ENCODE peak calls at places on chromosomes 1 and 21, in seven cellular contexts. One of them, this sample, is unnamed.

GRCh38 chr1:168554603-168555520 is 11.1 kb upstream of the XCL2 start:
- DNase-seq in tibial artery: no peak
- DNase-seq in B cell: no peak
- DNase-seq in AG10803: no peak
- DNase-seq in AG04449: no peak
- DNase-seq in GM12865: no peak
- DNase-seq in hepatocyte: no peak
- DNase-seq in this sample: no peak

GRCh38 chr1:22861764-22862440 is 110.8 kb downstream of the LACTBL1 start:
- DNase-seq in B cell: no peak
- DNase-seq in AG04449: peak
- DNase-seq in tibial artery: peak
- DNase-seq in hepatocyte: peak
- DNase-seq in GM12865: peak
- DNase-seq in AG10803: peak
- DNase-seq in this sample: peak

GRCh38 chr21:43938751-43939442 is 73.2 kb upstream of the TRAPPC10 start:
- DNase-seq in GM12865: peak
- DNase-seq in hepatocyte: peak
- DNase-seq in tibial artery: peak
- DNase-seq in AG04449: no peak
- DNase-seq in B cell: peak
- DNase-seq in AG10803: peak
- DNase-seq in this sample: peak

GRCh38 chr1:197145451-197146029 is 929 bp downstream of the ASPM start:
- DNase-seq in AG10803: no peak
- DNase-seq in tibial artery: no peak
- DNase-seq in B cell: no peak
- DNase-seq in AG04449: no peak
- DNase-seq in GM12865: no peak
- DNase-seq in hepatocyte: no peak
- DNase-seq in this sample: no peak

GRCh38 chr1:112735752-112736151 is 20.6 kb upstream of the PPM1J start:
- DNase-seq in AG04449: no peak
- DNase-seq in hepatocyte: no peak
- DNase-seq in AG10803: peak
- DNase-seq in B cell: no peak
- DNase-seq in tibial artery: no peak
- DNase-seq in GM12865: no peak
- DNase-seq in this sample: no peak

GRCh38 chr1:85450832-85451231 is 14.1 kb downstream of the DDAH1 start:
- DNase-seq in hepatocyte: no peak
- DNase-seq in GM12865: no peak
- DNase-seq in AG04449: no peak
- DNase-seq in B cell: no peak
- DNase-seq in tibial artery: no peak
- DNase-seq in AG10803: no peak
- DNase-seq in this sample: no peak

GRCh38 chr1:168972887-168973286 is 133.6 kb upstream of the ATP1B1 start:
- DNase-seq in hepatocyte: no peak
- DNase-seq in AG10803: no peak
- DNase-seq in tibial artery: no peak
- DNase-seq in AG04449: no peak
- DNase-seq in GM12865: no peak
- DNase-seq in B cell: no peak
- DNase-seq in this sample: no peak

GRCh38 chr1:78035121-78035520 is 10.6 kb upstream of the GIPC2 start:
- DNase-seq in B cell: no peak
- DNase-seq in hepatocyte: no peak
- DNase-seq in AG10803: peak
- DNase-seq in GM12865: no peak
- DNase-seq in tibial artery: no peak
- DNase-seq in AG04449: no peak
- DNase-seq in this sample: no peak

GRCh38 chr1:210259496-210259895 is 26.9 kb downstream of the SERTAD4 start:
- DNase-seq in GM12865: no peak
- DNase-seq in tibial artery: no peak
- DNase-seq in hepatocyte: no peak
- DNase-seq in B cell: no peak
- DNase-seq in AG04449: no peak
- DNase-seq in AG10803: peak
- DNase-seq in this sample: no peak

GRCh38 chr1:246705368-246705767 is 18.8 kb upstream of the SCCPDH start:
- DNase-seq in tibial artery: no peak
- DNase-seq in B cell: no peak
- DNase-seq in AG04449: peak
- DNase-seq in GM12865: no peak
- DNase-seq in hepatocyte: no peak
- DNase-seq in AG10803: peak
- DNase-seq in this sample: no peak

GRCh38 chr1:167146903-167147539 is 53.1 kb downstream of the STYXL2 start:
- DNase-seq in GM12865: no peak
- DNase-seq in AG04449: no peak
- DNase-seq in tibial artery: no peak
- DNase-seq in B cell: no peak
- DNase-seq in AG10803: no peak
- DNase-seq in hepatocyte: no peak
- DNase-seq in this sample: no peak

GRCh38 chr21:43835861-43836260 is 29.2 kb upstream of the AGPAT3 start:
- DNase-seq in B cell: no peak
- DNase-seq in tibial artery: no peak
- DNase-seq in AG10803: no peak
- DNase-seq in hepatocyte: no peak
- DNase-seq in GM12865: no peak
- DNase-seq in AG04449: no peak
- DNase-seq in this sample: no peak

GRCh38 chr1:25758466-25759070 is 41.4 kb upstream of the SELENON start:
- DNase-seq in AG04449: no peak
- DNase-seq in AG10803: no peak
- DNase-seq in GM12865: no peak
- DNase-seq in hepatocyte: no peak
- DNase-seq in tibial artery: no peak
- DNase-seq in B cell: no peak
- DNase-seq in this sample: no peak

GRCh38 chr1:218463194-218464156 is 118.3 kb downstream of the TGFB2 start:
- DNase-seq in GM12865: no peak
- DNase-seq in B cell: no peak
- DNase-seq in AG04449: no peak
- DNase-seq in hepatocyte: peak
- DNase-seq in tibial artery: peak
- DNase-seq in AG10803: peak
- DNase-seq in this sample: no peak

GRCh38 chr1:103525114-103525606 is 339 bp upstream of the RNPC3 start:
- DNase-seq in AG10803: peak
- DNase-seq in GM12865: peak
- DNase-seq in hepatocyte: peak
- DNase-seq in tibial artery: no peak
- DNase-seq in B cell: no peak
- DNase-seq in AG04449: no peak
- DNase-seq in this sample: no peak

GRCh38 chr1:44239337-44239960 is 26.2 kb downstream of the DMAP1 start:
- DNase-seq in AG10803: peak
- DNase-seq in GM12865: no peak
- DNase-seq in B cell: no peak
- DNase-seq in tibial artery: no peak
- DNase-seq in AG04449: no peak
- DNase-seq in hepatocyte: peak
- DNase-seq in this sample: peak

GRCh38 chr1:167687919-167688519 is 33.8 kb upstream of the MPZL1 start:
- DNase-seq in AG04449: peak
- DNase-seq in AG10803: peak
- DNase-seq in tibial artery: peak
- DNase-seq in B cell: peak
- DNase-seq in GM12865: peak
- DNase-seq in hepatocyte: peak
- DNase-seq in this sample: peak

GRCh38 chr1:156970017-156970416 is 49.6 kb downstream of the LRRC71 start:
- DNase-seq in AG04449: no peak
- DNase-seq in tibial artery: no peak
- DNase-seq in AG10803: no peak
- DNase-seq in hepatocyte: no peak
- DNase-seq in B cell: no peak
- DNase-seq in GM12865: no peak
- DNase-seq in this sample: no peak
- TF ChIP-seq CTCF in AG04449: peak
- TF ChIP-seq CTCF in tibial artery: no peak
- TF ChIP-seq CTCF in AG10803: peak
- TF ChIP-seq CTCF in hepatocyte: peak
- TF ChIP-seq CTCF in B cell: peak
- TF ChIP-seq CTCF in GM12865: peak
- TF ChIP-seq CTCF in this sample: no peak

GRCh38 chr1:57296726-57297252 is 127.1 kb downstream of the DAB1 start:
- DNase-seq in AG04449: no peak
- DNase-seq in AG10803: no peak
- DNase-seq in hepatocyte: no peak
- DNase-seq in GM12865: no peak
- DNase-seq in B cell: no peak
- DNase-seq in tibial artery: no peak
- DNase-seq in this sample: no peak

GRCh38 chr1:57295326-57295725 is 128.5 kb downstream of the DAB1 start:
- DNase-seq in AG10803: no peak
- DNase-seq in B cell: no peak
- DNase-seq in GM12865: no peak
- DNase-seq in tibial artery: no peak
- DNase-seq in hepatocyte: no peak
- DNase-seq in AG04449: no peak
- DNase-seq in this sample: no peak

GRCh38 chr1:57293214-57293613 is 130.6 kb downstream of the DAB1 start:
- DNase-seq in hepatocyte: no peak
- DNase-seq in AG10803: no peak
- DNase-seq in tibial artery: no peak
- DNase-seq in GM12865: no peak
- DNase-seq in B cell: no peak
- DNase-seq in AG04449: no peak
- DNase-seq in this sample: no peak
- TF ChIP-seq CTCF in hepatocyte: no peak
- TF ChIP-seq CTCF in AG10803: no peak
- TF ChIP-seq CTCF in tibial artery: no peak
- TF ChIP-seq CTCF in GM12865: no peak
- TF ChIP-seq CTCF in B cell: no peak
- TF ChIP-seq CTCF in AG04449: no peak
- TF ChIP-seq CTCF in this sample: no peak

DNA sequence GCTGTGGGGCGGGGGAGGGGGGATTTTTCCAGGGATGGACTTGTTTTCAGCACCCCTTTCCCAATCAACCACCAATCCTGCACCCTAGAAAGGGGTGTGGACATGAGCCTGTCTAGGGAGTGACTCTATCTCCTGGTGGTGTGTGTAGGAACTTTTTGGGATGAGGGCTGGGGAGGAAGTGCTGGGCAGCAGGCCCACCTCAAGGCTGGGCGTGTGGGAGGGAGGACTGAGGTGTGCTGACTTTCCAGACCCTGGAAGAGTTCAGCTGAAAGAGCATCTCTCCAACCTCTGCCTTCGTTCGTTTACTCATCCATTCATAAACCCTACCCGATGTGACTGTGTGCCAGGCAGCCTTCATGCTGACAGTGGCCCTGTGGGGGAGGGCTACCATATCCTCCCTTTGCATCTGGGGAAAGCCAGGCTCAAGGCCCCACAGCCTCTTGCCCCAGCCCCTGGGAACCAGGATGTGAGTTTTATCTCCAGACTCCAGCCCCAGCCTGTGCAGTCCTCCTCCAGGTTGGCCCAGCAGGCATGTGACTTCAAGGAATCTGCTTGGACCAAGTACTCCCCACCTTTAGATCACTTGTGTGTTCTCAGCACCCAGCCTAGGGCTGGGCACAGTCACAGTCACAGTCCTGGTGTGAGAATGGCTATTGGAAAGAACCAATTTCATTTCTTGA is 6.7 kb downstream of the KNCN start:
- DNase-seq in tibial artery: no peak
- DNase-seq in B cell: no peak
- DNase-seq in AG04449: no peak
- DNase-seq in AG10803: no peak
- DNase-seq in GM12865: no peak
- DNase-seq in hepatocyte: no peak
- DNase-seq in this sample: no peak
- TF ChIP-seq CTCF in tibial artery: no peak
- TF ChIP-seq CTCF in B cell: no peak
- TF ChIP-seq CTCF in AG04449: no peak
- TF ChIP-seq CTCF in AG10803: no peak
- TF ChIP-seq CTCF in GM12865: no peak
- TF ChIP-seq CTCF in hepatocyte: no peak
- TF ChIP-seq CTCF in this sample: no peak

DNA sequence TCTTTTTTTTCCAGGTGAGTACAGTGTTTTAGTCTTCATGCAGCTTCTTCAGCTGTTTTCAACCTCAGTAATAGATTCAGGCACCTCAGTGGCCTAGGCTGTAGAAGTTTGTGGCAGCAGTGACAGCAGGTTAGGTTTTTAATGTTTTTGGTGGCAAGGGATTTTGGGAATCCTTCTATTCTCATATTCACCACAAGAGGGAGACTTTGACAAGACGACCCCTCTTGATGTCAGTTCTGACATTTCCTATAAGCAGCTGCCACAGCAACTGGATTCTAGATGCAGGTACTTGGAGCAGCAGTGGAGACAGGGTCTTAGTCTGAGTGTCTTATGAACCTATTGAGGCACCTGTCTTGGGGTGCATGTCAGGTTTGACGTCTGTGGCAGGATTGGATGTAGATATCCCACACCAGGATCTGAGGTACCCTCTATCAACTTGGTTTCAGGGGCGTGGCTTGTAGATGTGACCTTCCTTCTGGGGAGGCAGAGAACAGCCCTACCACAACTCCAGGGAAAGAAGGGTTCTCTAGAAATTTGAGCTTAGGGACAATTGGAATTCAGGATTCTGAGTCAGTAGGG is 1104.2 kb upstream of the TMPRSS15 start:
- DNase-seq in hepatocyte: peak
- DNase-seq in AG04449: no peak
- DNase-seq in tibial artery: no peak
- DNase-seq in B cell: no peak
- DNase-seq in AG10803: no peak
- DNase-seq in GM12865: peak
- DNase-seq in this sample: no peak
- TF ChIP-seq CTCF in hepatocyte: peak
- TF ChIP-seq CTCF in AG04449: no peak
- TF ChIP-seq CTCF in tibial artery: no peak
- TF ChIP-seq CTCF in B cell: peak
- TF ChIP-seq CTCF in AG10803: no peak
- TF ChIP-seq CTCF in GM12865: no peak
- TF ChIP-seq CTCF in this sample: peak

DNA sequence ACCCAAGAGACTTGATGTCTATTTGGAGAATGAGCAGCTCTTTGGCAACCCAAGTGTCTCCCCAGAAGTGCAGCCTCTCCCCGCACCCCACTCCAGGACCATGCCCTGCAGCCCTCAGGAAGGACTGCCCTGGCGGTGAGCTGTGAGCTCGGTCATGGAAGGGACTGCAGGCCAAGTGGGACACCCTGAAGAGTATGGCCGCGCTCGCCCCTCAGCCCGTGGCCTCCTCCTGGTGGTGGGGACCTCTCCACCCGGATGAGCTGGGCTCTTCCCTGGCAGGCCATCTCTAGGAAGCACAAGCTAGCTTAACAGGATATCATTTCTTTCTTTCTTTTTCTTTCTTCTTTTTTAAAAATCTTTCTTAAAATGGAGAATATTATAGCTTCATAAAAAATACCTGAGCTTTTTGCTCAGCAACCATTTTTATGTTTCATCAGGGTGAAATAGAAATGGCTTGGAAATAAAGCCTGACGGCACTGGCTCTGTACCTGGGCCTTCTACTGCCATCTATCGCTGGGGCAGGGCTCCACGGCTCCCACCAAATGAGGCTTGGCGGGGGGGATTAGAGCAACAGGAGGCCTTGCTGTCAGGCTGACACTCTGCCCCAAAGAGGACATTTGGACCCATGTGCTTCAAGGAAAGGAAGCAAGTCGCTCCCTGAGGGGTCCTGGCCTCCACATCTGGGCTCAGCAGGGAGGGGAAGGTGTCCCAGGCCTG is 296.2 kb upstream of the VAMP3 start:
- DNase-seq in AG04449: no peak
- DNase-seq in B cell: no peak
- DNase-seq in tibial artery: no peak
- DNase-seq in GM12865: no peak
- DNase-seq in AG10803: no peak
- DNase-seq in hepatocyte: no peak
- DNase-seq in this sample: no peak
- TF ChIP-seq CTCF in AG04449: peak
- TF ChIP-seq CTCF in B cell: no peak
- TF ChIP-seq CTCF in tibial artery: no peak
- TF ChIP-seq CTCF in GM12865: no peak
- TF ChIP-seq CTCF in AG10803: no peak
- TF ChIP-seq CTCF in hepatocyte: peak
- TF ChIP-seq CTCF in this sample: peak